ENCODE peak calls at places on chromosome 20, in four cellular contexts. T, I, G and X are unnamed samples.

GRCh38 chr20:56831795-56832194 is 202.7 kb downstream of the TFAP2C start:
- DNase-seq in T (no peak), I (no peak), G (no peak), X (no peak)

GRCh38 chr20:62952373-62953166 is at the start of gene SLC17A9:
- DNase-seq in T (peak), I (no peak), G (no peak), X (peak)

GRCh38 chr20:709421-709820 is 33.8 kb upstream of the SCRT2 start:
- DNase-seq in T (no peak), I (peak), G (no peak), X (no peak)

GRCh38 chr20:2296545-2297351 is 947 bp downstream of the TGM3 start:
- DNase-seq in T (peak), I (no peak), G (no peak), X (no peak)

GRCh38 chr20:36179170-36179945 is 24.8 kb downstream of the EPB41L1 start:
- DNase-seq in T (peak), I (no peak), G (peak), X (no peak)

GRCh38 chr20:53208110-53208908 is 236.2 kb downstream of the TSHZ2 start:
- DNase-seq in T (peak), I (no peak), G (peak), X (no peak)

GRCh38 chr20:1636621-1637020 is 16.8 kb upstream of the SIRPB1 start:
- DNase-seq in T (peak), I (no peak), G (no peak), X (no peak)

GRCh38 chr20:25323486-25324246 is 67.0 kb downstream of the ABHD12 start:
- DNase-seq in T (no peak), I (no peak), G (no peak), X (no peak)

GRCh38 chr20:14785065-14785743 is 447.8 kb upstream of the FLRT3 start:
- DNase-seq in T (no peak), I (no peak), G (no peak), X (no peak)

GRCh38 chr20:42945194-42945593 is 244.5 kb downstream of the PTPRT start:
- DNase-seq in T (peak), I (no peak), G (no peak), X (no peak)

GRCh38 chr20:53023717-53024116 is 51.6 kb downstream of the TSHZ2 start:
- DNase-seq in T (no peak), I (no peak), G (no peak), X (peak)

GRCh38 chr20:49814057-49814675 is 1.5 kb downstream of the SLC9A8 start:
- DNase-seq in T (no peak), I (peak), G (no peak), X (no peak)

GRCh38 chr20:39318911-39319310 is 356.8 kb downstream of the DHX35 start:
- DNase-seq in T (no peak), I (no peak), G (no peak), X (no peak)

GRCh38 chr20:58002901-58003300 is 225.6 kb downstream of the ANKRD60 start:
- DNase-seq in T (no peak), I (no peak), G (no peak), X (no peak)

GRCh38 chr20:10609276-10609675 is 64.5 kb downstream of the JAG1 start:
- DNase-seq in T (no peak), I (no peak), G (no peak), X (peak)

GRCh38 chr20:5859611-5860010 is 90.7 kb downstream of the TRMT6 start:
- DNase-seq in T (no peak), I (peak), G (no peak), X (peak)

GRCh38 chr20:4850960-4851359 is 129.3 kb downstream of the PRND start:
- DNase-seq in T (no peak), I (no peak), G (no peak), X (no peak)

GRCh38 chr20:23108871-23109270 is 22.7 kb upstream of the CD93 start:
- DNase-seq in T (no peak), I (no peak), G (no peak), X (no peak)

GRCh38 chr20:13002256-13002655 is 6.5 kb upstream of the SPTLC3 start:
- DNase-seq in T (no peak), I (no peak), G (no peak), X (no peak)

GRCh38 chr20:41149679-41150131 is 12.4 kb downstream of the PLCG1 start:
- DNase-seq in T (peak), I (peak), G (no peak), X (peak)

GRCh38 chr20:11992426-11992825 is 74.7 kb downstream of the BTBD3 start:
- DNase-seq in T (no peak), I (no peak), G (no peak), X (no peak)

GRCh38 chr20:53074811-53075314 is 102.7 kb downstream of the TSHZ2 start:
- DNase-seq in T (no peak), I (peak), G (no peak), X (peak)

GRCh38 chr20:43721429-43722152 is 5.2 kb downstream of the GTSF1L start:
- DNase-seq in T (no peak), I (no peak), G (no peak), X (no peak)

GRCh38 chr20:23078351-23078993 is 7.7 kb downstream of the CD93 start:
- DNase-seq in T (no peak), I (no peak), G (no peak), X (peak)

GRCh38 chr20:35329435-35330139 is 37.4 kb upstream of the FAM83C start:
- DNase-seq in T (peak), I (peak), G (peak), X (peak)

GRCh38 chr20:36777576-36777975 is 4.0 kb upstream of the DSN1 start:
- DNase-seq in T (no peak), I (no peak), G (no peak), X (no peak)

GRCh38 chr20:4513720-4514119 is 208.0 kb upstream of the PRND start:
- DNase-seq in T (no peak), I (peak), G (no peak), X (peak)

GRCh38 chr20:19498756-19499155 is 259.3 kb upstream of the RIN2 start:
- DNase-seq in T (no peak), I (no peak), G (no peak), X (no peak)

GRCh38 chr20:63774348-63774735 is 34.8 kb downstream of the SLC2A4RG start:
- DNase-seq in T (no peak), I (no peak), G (no peak), X (peak)

GRCh38 chr20:328596-329324 is 3.4 kb downstream of the SOX12 start:
- DNase-seq in T (no peak), I (no peak), G (no peak), X (no peak)

GRCh38 chr20:5033566-5033965 is 32.3 kb upstream of the SLC23A2 start:
- DNase-seq in T (no peak), I (peak), G (no peak), X (no peak)

GRCh38 chr20:25220021-25220730 is 24.7 kb downstream of the ENTPD6 start:
- DNase-seq in T (no peak), I (no peak), G (no peak), X (no peak)

GRCh38 chr20:59223750-59224149 is 60.1 kb downstream of the ZNF831 start:
- DNase-seq in T (no peak), I (no peak), G (no peak), X (no peak)
- H3K4me2 ChIP-seq in T (no peak), I (peak), G (no peak), X (no peak)

GRCh38 chr20:51953731-51954340 is 151.5 kb upstream of the SALL4 start:
- DNase-seq in T (no peak), I (no peak), G (no peak), X (no peak)
- H3K4me2 ChIP-seq in T (no peak), I (no peak), G (no peak), X (no peak)

GRCh38 chr20:32626859-32627636 is 41.9 kb upstream of the NOL4L start:
- DNase-seq in T (no peak), I (no peak), G (no peak), X (no peak)
- H3K4me2 ChIP-seq in T (no peak), I (no peak), G (peak), X (no peak)

DNA sequence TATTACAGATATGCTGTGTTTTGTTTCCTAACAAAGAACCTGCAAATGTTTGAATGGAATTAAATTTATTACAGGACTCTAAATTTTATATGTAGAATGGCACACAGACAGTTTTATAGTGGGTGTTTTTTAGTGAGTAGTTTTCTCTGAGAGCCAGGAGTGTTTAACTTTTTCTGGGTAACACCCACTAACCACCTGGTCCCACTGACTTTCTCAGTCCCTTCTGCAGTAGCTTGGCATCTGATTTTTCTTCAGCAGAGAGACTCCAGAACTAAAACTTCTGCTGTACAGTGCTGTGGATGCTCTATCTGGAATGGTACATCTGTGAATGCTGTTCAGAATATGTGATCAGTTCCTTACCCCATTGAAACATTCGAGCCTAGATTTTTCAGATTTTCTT is 6.3 kb downstream of the YWHAB start:
- DNase-seq in T (no peak), I (no peak), G (no peak), X (no peak)
- H3K4me2 ChIP-seq in T (no peak), I (no peak), G (no peak), X (no peak)

GRCh38 chr20:8363970-8364733 is 232.1 kb downstream of the PLCB1 start:
- DNase-seq in T (no peak), I (no peak), G (no peak), X (no peak)
- H3K4me2 ChIP-seq in T (no peak), I (no peak), G (no peak), X (no peak)

DNA sequence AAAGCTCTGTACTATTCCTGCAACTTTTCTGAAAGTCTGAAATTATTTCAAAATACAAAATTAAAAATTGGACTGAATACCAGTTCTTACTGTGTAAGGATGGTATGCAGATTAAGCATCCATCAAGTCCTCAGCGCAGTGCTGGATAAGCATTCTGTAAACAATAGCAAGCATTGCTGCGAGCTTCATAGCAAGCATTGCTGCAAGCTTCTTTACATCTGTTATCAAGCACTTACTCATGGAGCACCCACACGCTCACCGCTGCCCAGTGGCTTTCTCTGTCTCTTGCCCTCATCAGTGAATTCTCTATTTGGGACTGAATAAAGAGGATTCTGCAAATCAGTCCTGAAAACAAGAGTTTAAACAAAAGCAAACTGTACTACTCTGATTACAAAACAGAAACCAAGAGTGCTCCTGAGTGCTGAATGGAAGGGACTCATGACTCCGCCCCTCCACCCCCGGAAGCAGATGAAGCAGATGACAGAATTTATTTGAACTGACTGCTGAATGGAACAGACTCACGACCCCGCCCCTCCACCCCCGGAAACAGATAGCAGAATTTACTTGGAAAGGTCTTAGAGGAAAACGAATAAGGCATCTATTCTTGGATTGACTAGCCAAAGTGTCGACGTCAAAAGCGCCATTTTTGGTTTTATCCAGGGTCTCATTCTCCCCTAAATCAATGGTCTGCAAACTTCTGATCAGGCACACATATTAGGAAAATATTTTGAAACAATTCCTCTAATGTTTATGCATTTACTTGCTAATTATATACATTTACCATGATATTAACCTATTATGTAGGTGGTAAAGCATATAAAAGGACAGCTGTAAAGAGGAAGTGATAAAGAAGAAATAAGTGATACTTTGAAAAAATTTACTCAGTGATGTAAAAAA is 22.1 kb upstream of the EYA2 start:
- DNase-seq in T (no peak), I (no peak), G (no peak), X (peak)
- H3K4me2 ChIP-seq in T (no peak), I (no peak), G (no peak), X (peak)

DNA sequence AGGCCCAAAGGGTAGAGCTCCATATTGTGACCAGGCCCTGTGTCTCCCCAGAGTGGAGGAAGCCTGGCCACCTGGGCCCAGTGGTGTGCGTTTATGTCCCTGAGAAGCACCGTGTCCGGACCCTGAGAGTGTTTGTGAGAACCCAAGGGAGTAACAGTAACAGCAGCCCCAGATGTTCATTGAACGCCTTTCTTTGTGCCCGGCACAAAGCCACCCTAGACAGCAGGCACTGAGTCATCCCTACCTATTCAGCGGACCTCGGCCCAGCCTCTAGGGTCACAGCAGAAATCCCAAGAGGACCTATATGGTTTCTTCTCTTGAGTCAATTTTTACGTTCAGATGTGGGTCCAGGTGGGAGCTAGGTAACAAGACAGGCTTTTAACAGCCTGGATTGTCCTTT is 24.5 kb downstream of the BCAS4 start:
- DNase-seq in T (no peak), I (no peak), G (no peak), X (no peak)
- H3K4me2 ChIP-seq in T (no peak), I (no peak), G (no peak), X (no peak)

GRCh38 chr20:33727115-33727479 is 4.7 kb upstream of the ZNF341 start:
- DNase-seq in T (no peak), I (no peak), G (no peak), X (no peak)
- H3K4me2 ChIP-seq in T (no peak), I (no peak), G (no peak), X (no peak)

GRCh38 chr20:61759286-61760065 is 306.2 kb downstream of the TAF4 start:
- DNase-seq in T (no peak), I (no peak), G (no peak), X (no peak)

GRCh38 chr20:61757678-61758555 is 307.8 kb downstream of the TAF4 start:
- DNase-seq in T (no peak), I (no peak), G (no peak), X (peak)

GRCh38 chr20:61756966-61757677 is 308.6 kb downstream of the TAF4 start:
- DNase-seq in T (no peak), I (no peak), G (no peak), X (no peak)

GRCh38 chr20:61760321-61761112 is 305.2 kb downstream of the TAF4 start:
- DNase-seq in T (no peak), I (no peak), G (no peak), X (no peak)

DNA sequence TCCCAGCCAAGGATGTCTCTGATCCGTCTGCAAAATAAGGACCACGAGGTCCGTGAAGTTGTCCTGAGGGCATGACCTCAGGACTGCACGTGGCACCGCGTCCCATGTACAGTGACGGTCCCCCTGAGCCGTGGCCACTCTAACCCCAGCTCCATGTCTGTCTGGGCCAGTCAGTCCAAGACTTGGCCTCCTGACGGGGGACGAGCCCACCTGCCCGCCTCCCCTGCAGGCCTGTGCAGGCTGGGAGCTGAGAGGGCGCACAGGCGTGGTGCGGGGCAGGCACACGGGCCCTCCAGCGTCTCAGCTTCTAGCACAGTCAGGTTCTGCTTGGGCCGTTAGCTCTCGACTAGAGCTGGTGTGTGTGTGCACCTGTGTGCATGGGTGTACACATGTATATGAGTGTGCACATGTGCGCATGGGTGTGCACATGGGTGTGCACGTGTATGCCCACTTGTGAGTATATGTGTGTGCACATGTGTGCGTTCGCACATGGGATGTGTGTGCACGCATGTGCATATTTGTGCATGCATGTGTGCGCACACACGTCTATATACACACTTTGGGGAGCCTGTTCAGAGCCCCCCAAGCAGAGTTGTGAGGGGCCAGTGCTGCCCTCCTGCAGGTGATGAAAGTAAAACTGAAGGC is 307.0 kb downstream of the TAF4 start:
- DNase-seq in T (no peak), I (no peak), G (no peak), X (no peak)
- H3K4me2 ChIP-seq in T (no peak), I (no peak), G (no peak), X (no peak)